ENCODE peak calls at places on chromosomes 11 and 22, in five cellular contexts. O is EH; M is lower lobe of right lung; Z is T-helper 9 cell; R is effector CD4-positive, alpha-beta T cell. I is an unnamed sample.

GRCh38 chr11:15663778-15664218 is 549.1 kb downstream of the INSC start:
- DNase-seq in O (peak), M (no peak), Z (no peak), R (no peak), I (no peak)

GRCh38 chr11:38524945-38525344 is 1926.9 kb upstream of the RAG2 start:
- DNase-seq in O (no peak), M (no peak), Z (no peak), R (no peak), I (no peak)

GRCh38 chr22:28936200-28936599 is 52.8 kb downstream of the ZNRF3 start:
- DNase-seq in O (no peak), M (no peak), Z (no peak), R (no peak), I (no peak)

GRCh38 chr11:113305440-113306336 is 8.7 kb upstream of the TTC12 start:
- DNase-seq in O (peak), M (peak), Z (peak), R (peak), I (peak)

GRCh38 chr11:127733552-127733951 is 733.0 kb upstream of the KIRREL3 start:
- DNase-seq in O (no peak), M (no peak), Z (no peak), R (no peak), I (no peak)

GRCh38 chr11:112173152-112173551 is 2.2 kb upstream of the BCO2 start:
- DNase-seq in O (peak), M (peak), Z (no peak), R (no peak), I (no peak)

GRCh38 chr22:19641254-19641982 is 72.9 kb upstream of the SEPTIN5 start:
- DNase-seq in O (peak), M (no peak), Z (no peak), R (no peak), I (no peak)

GRCh38 chr11:121091492-121092179 is 9.4 kb upstream of the TECTA start:
- DNase-seq in O (no peak), M (no peak), Z (no peak), R (no peak), I (no peak)

GRCh38 chr11:16604784-16605439 is 133.5 kb upstream of the C11orf58 start:
- DNase-seq in O (peak), M (peak), Z (no peak), R (no peak), I (no peak)

GRCh38 chr11:26276798-26277424 is 55.0 kb upstream of the ANO3 start:
- DNase-seq in O (peak), M (no peak), Z (peak), R (peak), I (no peak)

GRCh38 chr22:44583076-44583760 is 85.2 kb upstream of the RTL6 start:
- DNase-seq in O (no peak), M (peak), Z (no peak), R (no peak), I (no peak)